ENCODE peak calls at places on chromosomes 4 and X, in four cellular contexts. One of them, this sample, is unnamed.

GRCh38 chrX:133375558-133376340 is 39.5 kb downstream of the GPC4 start:
- DNase-seq in IMR-90: no peak
- DNase-seq in astrocyte of the spinal cord: peak; percentile 12
- DNase-seq in bronchial epithelial cell: no peak
- DNase-seq in this sample: no peak

GRCh38 chr4:185933078-185933581 is 121.1 kb upstream of the SORBS2 start:
- DNase-seq in IMR-90: peak; percentile 10
- DNase-seq in astrocyte of the spinal cord: peak; percentile 93
- DNase-seq in bronchial epithelial cell: no peak
- DNase-seq in this sample: no peak

GRCh38 chrX:9562851-9563250 is 98.0 kb downstream of the TBL1X start:
- DNase-seq in IMR-90: peak; percentile 89
- DNase-seq in astrocyte of the spinal cord: peak; percentile 91
- DNase-seq in bronchial epithelial cell: peak; percentile 26
- DNase-seq in this sample: no peak

GRCh38 chr4:110198472-110199419 is at the start of gene ELOVL6:
- DNase-seq in IMR-90: peak; percentile 72
- DNase-seq in astrocyte of the spinal cord: peak; percentile 78
- DNase-seq in bronchial epithelial cell: peak; percentile 44
- DNase-seq in this sample: peak; percentile 35

GRCh38 chrX:9628779-9629493 is 136.7 kb downstream of the GPR143 start:
- DNase-seq in IMR-90: no peak
- DNase-seq in astrocyte of the spinal cord: no peak
- DNase-seq in bronchial epithelial cell: no peak
- DNase-seq in this sample: no peak

GRCh38 chrX:69387559-69388487 is 116.3 kb upstream of the NALF2 start:
- DNase-seq in IMR-90: peak; percentile 21
- DNase-seq in astrocyte of the spinal cord: peak; percentile 1
- DNase-seq in bronchial epithelial cell: peak; percentile 15
- DNase-seq in this sample: no peak

GRCh38 chr4:99809326-99809725 is 7.3 kb upstream of the DAPP1 start:
- DNase-seq in IMR-90: no peak
- DNase-seq in astrocyte of the spinal cord: no peak
- DNase-seq in bronchial epithelial cell: no peak
- DNase-seq in this sample: no peak

GRCh38 chr4:45693746-45694145 is 430.1 kb downstream of the GABRG1 start:
- DNase-seq in IMR-90: no peak
- DNase-seq in astrocyte of the spinal cord: no peak
- DNase-seq in bronchial epithelial cell: no peak
- DNase-seq in this sample: no peak

GRCh38 chr4:35700663-35701062 is 543.7 kb downstream of the ARAP2 start:
- DNase-seq in IMR-90: no peak
- DNase-seq in astrocyte of the spinal cord: no peak
- DNase-seq in bronchial epithelial cell: no peak
- DNase-seq in this sample: no peak

DNA sequence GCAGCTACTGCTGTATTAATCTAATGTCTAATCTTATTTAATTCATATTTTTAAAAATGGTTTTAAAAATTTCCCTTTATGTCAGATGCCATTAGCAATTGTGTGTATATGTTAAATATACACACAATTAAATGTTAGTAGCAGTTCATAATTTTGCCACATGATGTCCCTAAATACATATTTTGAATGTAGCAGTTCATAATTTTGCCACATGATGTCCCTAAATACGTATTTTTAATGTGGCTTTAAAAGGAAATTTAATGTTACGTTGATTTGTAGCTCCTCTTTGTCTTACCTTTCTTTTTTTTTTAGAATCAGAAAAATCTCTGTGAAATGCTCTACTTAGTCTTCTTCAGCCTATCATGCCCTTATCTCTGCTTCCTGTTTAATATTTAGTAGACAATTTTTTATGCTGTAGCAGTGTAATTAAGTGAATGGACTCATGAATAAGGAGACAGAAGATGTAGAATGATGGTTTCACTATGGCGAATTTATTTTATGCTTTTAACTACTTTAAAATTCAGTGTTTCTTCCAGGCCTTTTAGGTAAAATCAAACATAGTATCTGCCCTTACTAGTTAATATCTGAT is 26.1 kb downstream of the RBM46 start:
- DNase-seq in IMR-90: peak; percentile 54
- DNase-seq in astrocyte of the spinal cord: peak; percentile 50
- DNase-seq in bronchial epithelial cell: peak; percentile 58
- DNase-seq in this sample: no peak
- TF ChIP-seq CTCF in IMR-90: peak; percentile 98
- TF ChIP-seq CTCF in astrocyte of the spinal cord: peak; percentile 53
- TF ChIP-seq CTCF in bronchial epithelial cell: peak; percentile 42
- TF ChIP-seq CTCF in this sample: no peak

DNA sequence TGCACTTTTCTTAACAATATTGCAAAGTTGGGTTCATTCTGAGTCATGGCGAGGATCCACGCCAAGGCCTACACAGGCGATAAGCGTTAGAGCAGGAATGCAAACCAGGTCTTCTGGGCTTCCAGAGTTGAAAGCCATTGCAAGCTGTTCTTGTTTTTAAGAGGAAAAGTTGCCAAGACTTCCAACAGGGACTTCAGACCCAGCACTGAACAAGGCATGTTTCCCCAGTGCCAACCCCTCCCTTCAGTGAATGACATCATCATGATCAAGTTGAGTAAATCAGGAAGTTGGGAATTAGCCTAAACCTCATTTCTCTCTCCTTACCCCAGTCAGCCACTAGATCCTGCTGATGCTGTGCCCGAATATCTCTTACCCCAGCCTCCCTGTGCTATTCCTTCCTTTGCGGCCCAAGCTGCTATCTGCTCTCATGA is 355.1 kb downstream of the HS3ST1 start:
- DNase-seq in IMR-90: no peak
- DNase-seq in astrocyte of the spinal cord: peak; percentile 96
- DNase-seq in bronchial epithelial cell: peak; percentile 62
- DNase-seq in this sample: no peak
- TF ChIP-seq CTCF in IMR-90: no peak
- TF ChIP-seq CTCF in astrocyte of the spinal cord: no peak
- TF ChIP-seq CTCF in bronchial epithelial cell: no peak
- TF ChIP-seq CTCF in this sample: no peak

GRCh38 chr4:86893136-86893535 is 914 bp upstream of the C4orf36 start:
- DNase-seq in IMR-90: no peak
- DNase-seq in astrocyte of the spinal cord: no peak
- DNase-seq in bronchial epithelial cell: no peak
- DNase-seq in this sample: no peak

GRCh38 chr4:86894465-86894864 is 2.2 kb upstream of the C4orf36 start:
- DNase-seq in IMR-90: peak; percentile 39
- DNase-seq in astrocyte of the spinal cord: no peak
- DNase-seq in bronchial epithelial cell: peak; percentile 75
- DNase-seq in this sample: no peak

GRCh38 chr4:86898562-86898961 is 6.3 kb upstream of the C4orf36 start:
- DNase-seq in IMR-90: peak; percentile 17
- DNase-seq in astrocyte of the spinal cord: no peak
- DNase-seq in bronchial epithelial cell: no peak
- DNase-seq in this sample: no peak

GRCh38 chr4:86896596-86896995 is 4.4 kb upstream of the C4orf36 start:
- DNase-seq in IMR-90: peak; percentile 17
- DNase-seq in astrocyte of the spinal cord: no peak
- DNase-seq in bronchial epithelial cell: no peak
- DNase-seq in this sample: no peak

DNA sequence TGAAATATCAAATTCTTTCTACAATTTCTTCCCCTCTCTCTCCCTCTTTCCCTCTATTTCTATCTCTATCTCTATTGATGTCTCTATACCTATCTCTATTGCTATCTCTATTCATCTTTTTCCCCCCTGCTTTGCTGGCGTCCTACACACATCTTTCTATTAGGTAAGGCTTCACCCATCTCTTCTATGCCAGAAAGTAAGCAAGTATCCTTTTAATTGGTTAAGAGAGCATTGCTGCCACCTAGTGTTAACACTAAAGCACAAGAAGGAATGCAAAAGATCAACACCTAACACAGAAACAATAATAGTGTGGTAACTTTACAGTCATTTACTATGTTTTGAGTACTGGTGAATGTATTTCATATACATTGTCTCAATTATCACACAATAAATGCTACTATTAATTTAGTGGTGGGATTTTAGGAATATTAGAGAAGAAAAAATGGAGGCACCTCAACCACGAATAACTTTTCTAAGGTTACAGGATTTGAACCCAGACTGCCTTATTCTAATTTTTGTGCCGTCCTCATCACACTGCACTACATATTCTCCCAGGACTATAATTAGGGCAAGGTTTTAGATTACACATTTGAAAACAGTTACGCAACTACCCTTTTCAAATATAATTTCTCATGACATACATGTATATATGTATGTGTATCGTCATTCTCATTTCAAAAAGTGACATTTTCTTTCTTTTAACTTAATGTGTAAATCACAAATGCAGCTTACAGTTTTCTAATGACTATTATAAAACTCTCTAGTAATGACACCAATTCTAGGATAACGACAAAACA is 3.7 kb upstream of the C4orf36 start:
- DNase-seq in IMR-90: peak; percentile 77
- DNase-seq in astrocyte of the spinal cord: peak; percentile 78
- DNase-seq in bronchial epithelial cell: peak; percentile 73
- DNase-seq in this sample: no peak
- TF ChIP-seq CTCF in IMR-90: peak; percentile 84
- TF ChIP-seq CTCF in astrocyte of the spinal cord: peak; percentile 62
- TF ChIP-seq CTCF in bronchial epithelial cell: peak; percentile 49
- TF ChIP-seq CTCF in this sample: peak; percentile 78

GRCh38 chr4:14877246-14878220 is 124.7 kb upstream of the CPEB2 start:
- DNase-seq in IMR-90: no peak
- DNase-seq in astrocyte of the spinal cord: peak; percentile 73
- DNase-seq in bronchial epithelial cell: peak; percentile 43
- DNase-seq in this sample: no peak

GRCh38 chr4:14867847-14868246 is 134.4 kb upstream of the CPEB2 start:
- DNase-seq in IMR-90: no peak
- DNase-seq in astrocyte of the spinal cord: no peak
- DNase-seq in bronchial epithelial cell: no peak
- DNase-seq in this sample: no peak

GRCh38 chr4:14874990-14875389 is 127.3 kb upstream of the CPEB2 start:
- DNase-seq in IMR-90: no peak
- DNase-seq in astrocyte of the spinal cord: no peak
- DNase-seq in bronchial epithelial cell: no peak
- DNase-seq in this sample: no peak

GRCh38 chr4:14868426-14868825 is 133.9 kb upstream of the CPEB2 start:
- DNase-seq in IMR-90: no peak
- DNase-seq in astrocyte of the spinal cord: no peak
- DNase-seq in bronchial epithelial cell: no peak
- DNase-seq in this sample: no peak

GRCh38 chr4:14871676-14872430 is 130.4 kb upstream of the CPEB2 start:
- DNase-seq in IMR-90: no peak
- DNase-seq in astrocyte of the spinal cord: no peak
- DNase-seq in bronchial epithelial cell: peak; percentile 89
- DNase-seq in this sample: no peak
- TF ChIP-seq CTCF in IMR-90: peak; percentile 2
- TF ChIP-seq CTCF in astrocyte of the spinal cord: peak; percentile 17
- TF ChIP-seq CTCF in bronchial epithelial cell: peak; percentile 50
- TF ChIP-seq CTCF in this sample: peak; percentile 35

DNA sequence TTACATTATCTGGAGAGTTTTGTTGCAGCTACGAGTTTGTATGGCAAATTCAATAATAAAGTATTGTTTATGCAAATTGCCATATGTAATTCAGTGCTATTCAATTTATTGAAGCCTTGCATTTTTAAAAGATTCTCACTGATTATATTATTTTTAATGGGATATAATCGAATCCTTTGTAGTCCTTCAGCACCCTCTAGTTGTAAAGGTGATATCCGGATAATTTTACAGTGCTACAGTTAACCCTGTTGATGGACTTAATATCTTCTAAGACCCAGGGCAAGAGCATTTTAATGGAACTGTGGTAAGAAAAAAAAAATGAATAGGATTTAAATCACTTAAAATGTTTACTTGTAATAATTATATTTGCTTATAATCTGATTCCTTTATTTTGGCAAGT is 48.5 kb upstream of the GRIA2 start:
- DNase-seq in IMR-90: peak; percentile 31
- DNase-seq in astrocyte of the spinal cord: peak; percentile 45
- DNase-seq in bronchial epithelial cell: peak; percentile 18
- DNase-seq in this sample: no peak
- TF ChIP-seq CTCF in IMR-90: peak; percentile 47
- TF ChIP-seq CTCF in astrocyte of the spinal cord: peak; percentile 32
- TF ChIP-seq CTCF in bronchial epithelial cell: no peak
- TF ChIP-seq CTCF in this sample: no peak

DNA sequence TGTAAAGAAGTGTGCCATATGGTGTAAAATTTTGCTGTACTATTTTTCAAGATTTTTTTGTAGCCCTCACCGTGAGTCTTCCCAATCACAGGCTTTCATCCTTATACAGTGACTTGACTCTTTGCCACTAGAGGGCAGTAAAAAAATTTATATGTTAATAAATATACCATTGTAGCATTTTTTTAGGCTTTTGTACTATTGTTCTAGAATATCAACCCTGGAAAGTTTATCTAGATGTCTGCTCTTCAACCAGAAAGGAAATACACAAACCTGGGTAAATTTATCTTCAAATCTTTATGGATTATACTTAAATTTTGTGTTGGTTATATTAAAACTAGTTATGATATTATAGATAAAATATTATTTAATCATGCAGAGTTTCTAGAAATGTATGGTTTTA is 235.3 kb downstream of the TENM3 start:
- DNase-seq in IMR-90: peak; percentile 59
- DNase-seq in astrocyte of the spinal cord: peak; percentile 65
- DNase-seq in bronchial epithelial cell: peak; percentile 42
- DNase-seq in this sample: no peak
- TF ChIP-seq CTCF in IMR-90: peak; percentile 58
- TF ChIP-seq CTCF in astrocyte of the spinal cord: peak; percentile 68
- TF ChIP-seq CTCF in bronchial epithelial cell: peak; percentile 42
- TF ChIP-seq CTCF in this sample: peak; percentile 69

This sample was measured in natural killer cell.